ENCODE peak calls at places on chromosomes 4 and X, in four cellular contexts. J is IMR-90, H is H1, V is K562. Q is an unnamed sample.

GRCh38 chr4:141463678-141464077 is 172.7 kb upstream of the IL15 start:
- DNase-seq in H (no peak), V (no peak), J (peak), Q (no peak)

GRCh38 chr4:40747436-40747835 is 2.3 kb upstream of the NSUN7 start:
- DNase-seq in H (no peak), V (no peak), J (no peak), Q (no peak)

GRCh38 chr4:24662065-24662464 is 77.7 kb upstream of the DHX15 start:
- DNase-seq in V (no peak), J (no peak), H (no peak), Q (no peak)

GRCh38 chrX:53013291-53013690 is 35.3 kb upstream of the GPR173 start:
- DNase-seq in J (no peak), V (no peak), H (no peak), Q (no peak)

GRCh38 chrX:9586992-9587392 is 122.1 kb downstream of the TBL1X start:
- DNase-seq in H (peak), J (no peak), V (peak), Q (no peak)

GRCh38 chrX:111254896-111255693 is 15.2 kb downstream of the CAPN6 start:
- DNase-seq in H (no peak), V (no peak), J (no peak), Q (no peak)

GRCh38 chrX:151982217-151982616 is 7.7 kb upstream of the GABRE start:
- DNase-seq in H (no peak), J (peak), V (peak), Q (no peak)

GRCh38 chr4:166655705-166656104 is 578.6 kb downstream of the SPOCK3 start:
- DNase-seq in V (no peak), J (no peak), H (no peak), Q (no peak)

GRCh38 chrX:2679534-2680485 is 11.3 kb upstream of the CD99 start:
- DNase-seq in V (no peak), H (no peak), J (peak), Q (no peak)

GRCh38 chr4:70531981-70532380 is 13.6 kb downstream of the AMTN start:
- DNase-seq in V (no peak), J (no peak), H (no peak), Q (no peak)

GRCh38 chr4:176409627-176410026 is 89.9 kb downstream of the SPCS3 start:
- DNase-seq in J (peak), H (no peak), V (no peak), Q (no peak)

DNA sequence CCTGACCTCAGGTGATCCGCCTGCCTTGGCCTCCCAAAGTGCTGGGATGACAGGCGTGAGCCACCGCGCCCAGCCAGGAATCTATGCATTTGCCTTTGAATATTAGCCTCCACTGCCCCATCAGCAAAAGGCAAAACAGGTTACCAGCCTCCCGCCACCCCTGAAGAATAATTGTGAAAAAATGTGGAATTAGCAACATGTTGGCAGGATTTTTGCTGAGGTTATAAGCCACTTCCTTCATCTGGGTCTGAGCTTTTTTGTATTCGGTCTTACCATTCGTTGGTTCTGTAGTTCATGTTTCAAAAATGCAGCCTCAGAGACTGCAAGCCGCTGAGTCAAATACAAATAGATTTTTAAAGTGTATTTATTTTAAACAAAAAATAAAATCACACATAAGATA is 44.2 kb upstream of the SHOX start:
- DNase-seq in J (no peak), V (no peak), H (no peak), Q (no peak)
- TF ChIP-seq CHD1 in J (no peak), V (no peak), H (no peak), Q (no peak)

DNA sequence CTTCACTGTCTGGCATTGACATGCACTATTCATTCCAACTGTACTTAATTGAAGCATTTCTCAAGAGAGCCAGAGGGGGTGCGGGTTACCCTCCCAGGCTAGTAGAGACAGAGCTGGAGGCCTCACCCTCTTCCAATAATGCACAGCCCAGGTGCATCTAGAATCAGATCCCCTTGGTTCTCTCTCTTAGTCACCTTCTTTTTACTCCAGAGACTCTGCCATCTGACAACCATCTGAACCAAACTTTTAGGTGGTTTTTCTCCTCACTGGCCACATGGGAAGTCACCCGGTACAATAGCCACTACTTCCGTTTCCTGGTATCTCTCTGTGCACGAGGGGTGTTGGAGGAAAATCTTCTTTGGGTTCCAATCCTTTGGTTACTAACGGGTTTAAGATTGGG is 81.3 kb downstream of the SLC2A9 start:
- DNase-seq in J (no peak), V (no peak), H (no peak), Q (no peak)
- TF ChIP-seq CHD1 in J (no peak), V (no peak), H (no peak), Q (no peak)

GRCh38 chrX:120660638-120661037 is 30.8 kb upstream of the C1GALT1C1 start:
- DNase-seq in H (no peak), V (no peak), J (no peak), Q (no peak)

GRCh38 chrX:120668357-120668756 is 38.5 kb upstream of the C1GALT1C1 start:
- DNase-seq in V (no peak), J (no peak), H (no peak), Q (no peak)

DNA sequence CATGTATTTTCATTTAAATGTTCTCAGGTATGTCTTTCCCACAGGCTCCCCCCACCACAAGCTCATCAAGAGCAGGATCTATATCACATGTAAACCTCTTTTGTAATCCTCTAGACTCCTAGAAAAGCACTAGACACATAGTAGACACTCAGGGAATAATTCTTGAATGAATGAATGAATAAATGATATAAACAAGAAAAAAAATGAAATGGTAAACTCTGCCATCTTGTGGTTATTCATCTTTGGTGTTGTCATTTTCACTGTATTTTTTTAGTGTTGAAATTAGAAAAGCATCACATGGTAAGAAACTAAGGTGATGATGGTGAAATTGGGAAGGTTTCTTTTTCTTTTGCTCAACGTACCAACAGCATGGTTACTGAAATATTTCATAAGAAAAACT is 34.2 kb upstream of the C1GALT1C1 start:
- DNase-seq in J (peak), V (no peak), H (no peak), Q (no peak)
- TF ChIP-seq CHD1 in J (no peak), V (no peak), H (no peak), Q (no peak)

GRCh38 chrX:132834741-132835140 is 123.7 kb downstream of the HS6ST2 start:
- DNase-seq in J (no peak), H (no peak), V (no peak), Q (no peak)

GRCh38 chrX:132834109-132834508 is 124.3 kb downstream of the HS6ST2 start:
- DNase-seq in H (no peak), J (no peak), V (no peak), Q (no peak)

GRCh38 chrX:132836471-132836870 is 122.0 kb downstream of the HS6ST2 start:
- DNase-seq in J (no peak), V (no peak), H (no peak), Q (no peak)

GRCh38 chrX:132837971-132838370 is 120.5 kb downstream of the HS6ST2 start:
- DNase-seq in H (no peak), J (no peak), V (no peak), Q (no peak)

DNA sequence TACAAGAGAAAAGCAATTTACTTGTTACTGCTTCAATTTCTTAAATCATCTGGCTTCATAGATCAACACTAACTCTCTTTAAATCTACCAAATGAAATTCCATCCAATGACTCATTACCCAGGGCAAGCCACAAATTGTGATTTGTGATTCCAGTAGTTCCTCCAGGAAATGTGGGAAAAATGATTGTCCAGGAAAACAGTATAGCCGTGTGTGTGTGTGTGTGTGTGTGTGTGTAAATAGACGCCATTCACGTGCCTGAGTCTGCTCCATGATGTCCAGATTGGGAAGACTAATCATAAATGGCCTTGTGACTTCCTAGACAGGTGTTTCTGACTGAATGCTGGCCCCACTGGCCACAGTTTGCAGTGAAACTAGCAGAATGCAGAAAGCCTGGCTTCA is 121.3 kb downstream of the HS6ST2 start:
- DNase-seq in V (no peak), J (no peak), H (no peak), Q (no peak)
- TF ChIP-seq CHD1 in V (no peak), J (no peak), H (no peak), Q (no peak)

DNA sequence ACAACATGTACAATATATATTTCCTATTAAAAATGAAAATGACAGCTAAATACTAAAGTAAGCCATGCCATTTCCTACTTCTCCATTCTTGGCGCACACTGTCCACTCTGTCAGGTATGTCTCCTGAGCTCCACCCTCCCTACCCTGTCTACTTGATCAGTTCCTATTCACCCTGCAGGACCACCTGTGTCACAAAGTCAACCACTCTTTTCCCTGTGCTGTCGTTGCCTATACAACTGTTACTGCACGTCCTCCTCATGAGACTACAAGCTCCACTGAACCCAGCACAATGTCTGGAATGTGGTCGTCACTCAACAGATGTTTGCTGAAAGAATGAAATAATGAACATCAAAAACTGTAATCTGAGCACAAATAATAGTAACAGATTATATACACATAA is 54.9 kb downstream of the SLC9A7 start:
- DNase-seq in J (no peak), V (no peak), H (no peak), Q (no peak)
- TF ChIP-seq CHD1 in J (no peak), V (no peak), H (no peak), Q (no peak)

GRCh38 chr4:188691811-188692210 is 552.6 kb downstream of the TRIML1 start:
- DNase-seq in V (no peak), J (peak), H (no peak), Q (no peak)
- TF ChIP-seq CHD1 in V (no peak), J (no peak), H (no peak), Q (no peak)

GRCh38 chr4:55931833-55932232 is 16.9 kb upstream of the CEP135 start:
- DNase-seq in V (no peak), H (no peak), J (peak), Q (no peak)
- TF ChIP-seq CHD1 in V (no peak), H (no peak), J (no peak), Q (no peak)

GRCh38 chr4:2445571-2445970 is 23.3 kb upstream of the RNF4 start:
- DNase-seq in V (no peak), J (no peak), H (no peak), Q (no peak)

GRCh38 chr4:2446656-2447564 is 22.0 kb upstream of the RNF4 start:
- DNase-seq in V (no peak), H (no peak), J (no peak), Q (no peak)

GRCh38 chr4:2443061-2443730 is 24.4 kb downstream of the CFAP99 start:
- DNase-seq in H (no peak), V (no peak), J (no peak), Q (no peak)

GRCh38 chr4:2443986-2444740 is 24.7 kb upstream of the RNF4 start:
- DNase-seq in J (no peak), V (no peak), H (no peak), Q (no peak)

DNA sequence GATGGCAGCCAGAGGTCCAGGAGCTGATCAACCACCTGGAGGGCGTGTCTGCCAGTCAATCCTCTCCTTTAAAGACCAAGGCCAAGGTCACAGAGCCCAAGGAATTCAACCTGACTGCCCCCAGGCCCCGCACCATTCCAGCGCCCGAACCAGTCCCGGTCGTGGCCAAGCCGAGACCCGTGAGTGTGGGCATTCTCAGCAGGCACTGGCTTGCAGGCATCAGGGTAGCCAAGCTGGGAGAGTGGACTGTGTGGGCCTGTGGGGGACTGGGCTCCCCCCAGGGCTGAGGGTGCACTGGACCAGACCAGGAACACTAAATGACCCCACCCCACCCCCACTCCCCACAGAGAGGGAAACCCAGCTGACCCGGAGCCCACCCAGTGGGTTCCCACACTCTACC is 23.8 kb upstream of the RNF4 start:
- DNase-seq in V (no peak), H (no peak), J (no peak), Q (no peak)
- TF ChIP-seq CHD1 in V (no peak), H (no peak), J (no peak), Q (no peak)